ENCODE peak calls at places on chromosome 1, in six cellular contexts. One of them, this sample, is unnamed.

GRCh38 chr1:229792576-229792975 is 166.5 kb downstream of the URB2 start:
- DNase-seq in AG09309: no peak
- DNase-seq in esophagus squamous epithelium: no peak
- DNase-seq in lower leg skin: no peak
- DNase-seq in GM12878: no peak
- DNase-seq in colonic mucosa: no peak
- DNase-seq in this sample: no peak

GRCh38 chr1:156212833-156213643 is at the start of gene PMF1:
- DNase-seq in GM12878: peak
- DNase-seq in lower leg skin: peak
- DNase-seq in AG09309: peak
- DNase-seq in colonic mucosa: peak
- DNase-seq in esophagus squamous epithelium: peak
- DNase-seq in this sample: peak

GRCh38 chr1:192555399-192555798 is 20.2 kb upstream of the RGS1 start:
- DNase-seq in lower leg skin: no peak
- DNase-seq in GM12878: no peak
- DNase-seq in colonic mucosa: no peak
- DNase-seq in esophagus squamous epithelium: no peak
- DNase-seq in AG09309: no peak
- DNase-seq in this sample: no peak

GRCh38 chr1:158002630-158003408 is 9.4 kb downstream of the KIRREL1 start:
- DNase-seq in GM12878: no peak
- DNase-seq in colonic mucosa: no peak
- DNase-seq in lower leg skin: no peak
- DNase-seq in esophagus squamous epithelium: no peak
- DNase-seq in AG09309: no peak
- DNase-seq in this sample: peak

GRCh38 chr1:150619576-150620509 is 9.6 kb downstream of the ENSA start:
- DNase-seq in GM12878: no peak
- DNase-seq in AG09309: peak
- DNase-seq in lower leg skin: no peak
- DNase-seq in colonic mucosa: no peak
- DNase-seq in esophagus squamous epithelium: no peak
- DNase-seq in this sample: peak

GRCh38 chr1:50633465-50633864 is 210.2 kb upstream of the DMRTA2 start:
- DNase-seq in GM12878: no peak
- DNase-seq in AG09309: no peak
- DNase-seq in lower leg skin: no peak
- DNase-seq in colonic mucosa: no peak
- DNase-seq in esophagus squamous epithelium: no peak
- DNase-seq in this sample: no peak

GRCh38 chr1:35726814-35727433 is 8.2 kb upstream of the C1orf216 start:
- DNase-seq in AG09309: peak
- DNase-seq in esophagus squamous epithelium: no peak
- DNase-seq in colonic mucosa: peak
- DNase-seq in GM12878: no peak
- DNase-seq in lower leg skin: no peak
- DNase-seq in this sample: no peak

GRCh38 chr1:106921186-106921585 is 135.3 kb upstream of the PRMT6 start:
- DNase-seq in esophagus squamous epithelium: no peak
- DNase-seq in AG09309: no peak
- DNase-seq in colonic mucosa: no peak
- DNase-seq in GM12878: no peak
- DNase-seq in lower leg skin: no peak
- DNase-seq in this sample: no peak

GRCh38 chr1:101338714-101339430 is 102.1 kb downstream of the S1PR1 start:
- DNase-seq in GM12878: no peak
- DNase-seq in lower leg skin: no peak
- DNase-seq in esophagus squamous epithelium: no peak
- DNase-seq in AG09309: no peak
- DNase-seq in colonic mucosa: no peak
- DNase-seq in this sample: no peak

GRCh38 chr1:23530750-23531651 is at the start of gene E2F2:
- DNase-seq in AG09309: no peak
- DNase-seq in GM12878: no peak
- DNase-seq in esophagus squamous epithelium: peak
- DNase-seq in colonic mucosa: peak
- DNase-seq in lower leg skin: peak
- DNase-seq in this sample: no peak

GRCh38 chr1:53066433-53066832 is 4.4 kb downstream of the PODN start:
- DNase-seq in AG09309: no peak
- DNase-seq in colonic mucosa: no peak
- DNase-seq in esophagus squamous epithelium: no peak
- DNase-seq in lower leg skin: no peak
- DNase-seq in GM12878: no peak
- DNase-seq in this sample: no peak

GRCh38 chr1:100353073-100353801 is 931 bp downstream of the CDC14A start:
- DNase-seq in colonic mucosa: peak
- DNase-seq in lower leg skin: peak
- DNase-seq in AG09309: no peak
- DNase-seq in esophagus squamous epithelium: peak
- DNase-seq in GM12878: peak
- DNase-seq in this sample: no peak

GRCh38 chr1:185627136-185627535 is 107.1 kb upstream of the HMCN1 start:
- DNase-seq in colonic mucosa: no peak
- DNase-seq in GM12878: no peak
- DNase-seq in esophagus squamous epithelium: no peak
- DNase-seq in AG09309: no peak
- DNase-seq in lower leg skin: no peak
- DNase-seq in this sample: no peak

GRCh38 chr1:147292012-147292411 is 49.5 kb downstream of the CHD1L start:
- DNase-seq in AG09309: peak
- DNase-seq in colonic mucosa: no peak
- DNase-seq in GM12878: no peak
- DNase-seq in lower leg skin: no peak
- DNase-seq in esophagus squamous epithelium: no peak
- DNase-seq in this sample: peak

GRCh38 chr1:37755290-37755689 is 9.6 kb downstream of the EPHA10 start:
- DNase-seq in GM12878: no peak
- DNase-seq in AG09309: no peak
- DNase-seq in colonic mucosa: peak
- DNase-seq in esophagus squamous epithelium: no peak
- DNase-seq in lower leg skin: no peak
- DNase-seq in this sample: no peak

GRCh38 chr1:151887028-151887427 is 22.3 kb downstream of the THEM4 start:
- DNase-seq in esophagus squamous epithelium: no peak
- DNase-seq in GM12878: no peak
- DNase-seq in lower leg skin: peak
- DNase-seq in colonic mucosa: no peak
- DNase-seq in AG09309: peak
- DNase-seq in this sample: no peak

GRCh38 chr1:15106608-15107007 is 46.9 kb upstream of the TMEM51 start:
- DNase-seq in AG09309: no peak
- DNase-seq in esophagus squamous epithelium: no peak
- DNase-seq in colonic mucosa: peak
- DNase-seq in lower leg skin: no peak
- DNase-seq in GM12878: no peak
- DNase-seq in this sample: no peak

GRCh38 chr1:31509124-31510072 is 66.9 kb upstream of the TINAGL1 start:
- DNase-seq in esophagus squamous epithelium: no peak
- DNase-seq in GM12878: peak
- DNase-seq in colonic mucosa: peak
- DNase-seq in AG09309: no peak
- DNase-seq in lower leg skin: no peak
- DNase-seq in this sample: no peak

GRCh38 chr1:31505884-31506497 is 70.3 kb upstream of the TINAGL1 start:
- DNase-seq in lower leg skin: no peak
- DNase-seq in AG09309: peak
- DNase-seq in GM12878: peak
- DNase-seq in esophagus squamous epithelium: no peak
- DNase-seq in colonic mucosa: no peak
- DNase-seq in this sample: peak

GRCh38 chr1:31510304-31510703 is 66.0 kb upstream of the TINAGL1 start:
- DNase-seq in GM12878: no peak
- DNase-seq in esophagus squamous epithelium: no peak
- DNase-seq in lower leg skin: no peak
- DNase-seq in colonic mucosa: no peak
- DNase-seq in AG09309: no peak
- DNase-seq in this sample: no peak

GRCh38 chr1:31507221-31507620 is 69.1 kb upstream of the TINAGL1 start:
- DNase-seq in GM12878: no peak
- DNase-seq in colonic mucosa: no peak
- DNase-seq in AG09309: no peak
- DNase-seq in esophagus squamous epithelium: no peak
- DNase-seq in lower leg skin: no peak
- DNase-seq in this sample: no peak

GRCh38 chr1:31507676-31508530 is 68.4 kb upstream of the TINAGL1 start:
- DNase-seq in AG09309: no peak
- DNase-seq in colonic mucosa: no peak
- DNase-seq in lower leg skin: no peak
- DNase-seq in GM12878: no peak
- DNase-seq in esophagus squamous epithelium: no peak
- DNase-seq in this sample: no peak
- TF ChIP-seq CTCF in AG09309: no peak
- TF ChIP-seq CTCF in colonic mucosa: no peak
- TF ChIP-seq CTCF in lower leg skin: no peak
- TF ChIP-seq CTCF in GM12878: no peak
- TF ChIP-seq CTCF in esophagus squamous epithelium: no peak
- TF ChIP-seq CTCF in this sample: no peak

GRCh38 chr1:20555025-20555757 is 2.8 kb downstream of the FAM43B start:
- DNase-seq in lower leg skin: no peak
- DNase-seq in GM12878: no peak
- DNase-seq in colonic mucosa: no peak
- DNase-seq in esophagus squamous epithelium: no peak
- DNase-seq in AG09309: no peak
- DNase-seq in this sample: no peak

GRCh38 chr1:20555758-20556120 is 3.4 kb downstream of the FAM43B start:
- DNase-seq in colonic mucosa: no peak
- DNase-seq in lower leg skin: no peak
- DNase-seq in esophagus squamous epithelium: no peak
- DNase-seq in AG09309: no peak
- DNase-seq in GM12878: no peak
- DNase-seq in this sample: no peak

GRCh38 chr1:20551945-20552727 is at the start of gene FAM43B:
- DNase-seq in colonic mucosa: peak
- DNase-seq in AG09309: no peak
- DNase-seq in lower leg skin: peak
- DNase-seq in GM12878: no peak
- DNase-seq in esophagus squamous epithelium: no peak
- DNase-seq in this sample: no peak

GRCh38 chr1:20551161-20551560 is 1.2 kb upstream of the FAM43B start:
- DNase-seq in lower leg skin: no peak
- DNase-seq in AG09309: no peak
- DNase-seq in colonic mucosa: no peak
- DNase-seq in esophagus squamous epithelium: no peak
- DNase-seq in GM12878: no peak
- DNase-seq in this sample: no peak

DNA sequence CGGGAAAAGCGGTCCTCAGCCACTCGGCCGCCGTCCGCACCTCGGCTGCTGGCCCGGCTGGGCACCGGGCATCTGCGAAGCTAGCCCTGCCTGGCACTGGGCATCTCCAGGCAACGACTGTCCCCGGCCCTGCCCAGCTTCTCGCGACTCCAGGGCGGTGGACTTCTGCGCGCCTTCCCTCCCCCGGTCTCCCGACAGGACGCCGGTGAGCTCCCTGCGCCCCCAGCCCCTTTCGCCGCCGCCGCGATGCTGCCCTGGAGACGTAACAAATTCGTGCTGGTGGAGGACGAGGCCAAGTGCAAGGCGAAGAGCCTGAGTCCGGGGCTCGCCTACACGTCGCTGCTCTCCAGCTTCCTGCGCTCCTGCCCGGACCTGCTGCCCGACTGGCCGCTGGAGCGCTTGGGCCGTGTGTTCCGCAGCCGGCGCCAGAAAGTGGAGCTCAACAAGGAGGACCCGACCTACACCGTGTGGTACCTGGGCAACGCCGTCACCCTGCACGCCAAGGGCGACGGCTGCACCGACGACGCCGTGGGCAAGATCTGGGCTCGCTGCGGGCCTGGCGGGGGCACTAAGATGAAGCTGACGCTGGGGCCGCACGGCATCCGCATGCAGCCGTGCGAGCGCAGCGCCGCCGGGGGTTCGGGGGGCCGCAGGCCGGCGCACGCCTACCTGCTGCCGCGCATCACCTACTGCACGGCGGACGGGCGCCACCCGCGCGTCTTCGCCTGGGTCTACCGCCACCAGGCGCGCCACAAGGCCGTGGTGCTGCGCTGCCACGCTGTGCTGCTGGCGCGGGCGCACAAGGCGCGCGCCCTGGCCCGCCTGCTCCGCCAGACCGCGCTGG is 577 bp downstream of the FAM43B start:
- DNase-seq in lower leg skin: no peak
- DNase-seq in esophagus squamous epithelium: no peak
- DNase-seq in GM12878: no peak
- DNase-seq in AG09309: no peak
- DNase-seq in colonic mucosa: no peak
- DNase-seq in this sample: no peak
- H3K4me3 ChIP-seq in lower leg skin: no peak
- H3K4me3 ChIP-seq in esophagus squamous epithelium: peak
- H3K4me3 ChIP-seq in GM12878: no peak
- H3K4me3 ChIP-seq in AG09309: peak
- H3K4me3 ChIP-seq in colonic mucosa: no peak
- H3K4me3 ChIP-seq in this sample: peak

GRCh38 chr1:42482635-42483153 is 19.6 kb downstream of the CCDC30 start:
- DNase-seq in AG09309: no peak
- DNase-seq in lower leg skin: no peak
- DNase-seq in esophagus squamous epithelium: no peak
- DNase-seq in GM12878: no peak
- DNase-seq in colonic mucosa: no peak
- DNase-seq in this sample: no peak

GRCh38 chr1:42477775-42478174 is 14.7 kb downstream of the CCDC30 start:
- DNase-seq in GM12878: no peak
- DNase-seq in esophagus squamous epithelium: no peak
- DNase-seq in lower leg skin: no peak
- DNase-seq in colonic mucosa: no peak
- DNase-seq in AG09309: no peak
- DNase-seq in this sample: no peak

GRCh38 chr1:42480921-42481320 is 17.8 kb downstream of the CCDC30 start:
- DNase-seq in colonic mucosa: no peak
- DNase-seq in esophagus squamous epithelium: no peak
- DNase-seq in lower leg skin: no peak
- DNase-seq in AG09309: no peak
- DNase-seq in GM12878: no peak
- DNase-seq in this sample: no peak

GRCh38 chr1:42476605-42477004 is 13.5 kb downstream of the CCDC30 start:
- DNase-seq in colonic mucosa: no peak
- DNase-seq in lower leg skin: no peak
- DNase-seq in GM12878: no peak
- DNase-seq in AG09309: no peak
- DNase-seq in esophagus squamous epithelium: no peak
- DNase-seq in this sample: no peak

DNA sequence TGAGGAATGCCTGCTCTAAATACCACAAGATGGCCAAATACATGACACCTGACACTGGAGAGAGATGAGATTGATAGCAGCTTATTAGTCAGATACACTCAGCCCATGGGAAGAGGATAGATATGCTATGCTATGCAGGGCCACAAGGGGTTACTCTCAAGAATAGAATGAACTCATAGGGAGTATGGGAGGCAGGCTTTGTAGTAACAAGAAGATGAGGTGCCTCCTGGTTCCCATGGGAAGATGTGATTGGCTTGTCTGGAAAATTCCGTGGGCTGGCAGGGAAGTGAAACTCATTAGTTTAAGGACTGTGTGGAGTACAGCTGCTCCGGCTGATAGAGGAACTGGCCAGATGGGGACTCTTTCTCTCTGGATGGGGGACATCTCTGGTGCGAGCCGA is 16.5 kb downstream of the CCDC30 start:
- DNase-seq in colonic mucosa: no peak
- DNase-seq in GM12878: no peak
- DNase-seq in esophagus squamous epithelium: no peak
- DNase-seq in lower leg skin: no peak
- DNase-seq in AG09309: no peak
- DNase-seq in this sample: no peak
- TF ChIP-seq CTCF in colonic mucosa: no peak
- TF ChIP-seq CTCF in GM12878: peak
- TF ChIP-seq CTCF in esophagus squamous epithelium: no peak
- TF ChIP-seq CTCF in lower leg skin: no peak
- TF ChIP-seq CTCF in AG09309: no peak
- TF ChIP-seq CTCF in this sample: no peak

GRCh38 chr1:47805020-47805419 is 192.2 kb downstream of the TRABD2B start:
- DNase-seq in lower leg skin: no peak
- DNase-seq in AG09309: no peak
- DNase-seq in GM12878: no peak
- DNase-seq in esophagus squamous epithelium: no peak
- DNase-seq in colonic mucosa: no peak
- DNase-seq in this sample: no peak
- H3K4me3 ChIP-seq in lower leg skin: no peak
- H3K4me3 ChIP-seq in AG09309: no peak
- H3K4me3 ChIP-seq in GM12878: no peak
- H3K4me3 ChIP-seq in esophagus squamous epithelium: no peak
- H3K4me3 ChIP-seq in colonic mucosa: no peak
- H3K4me3 ChIP-seq in this sample: no peak